ENCODE peak calls at places on chromosomes 12 and 14, in five cellular contexts. T, H, B, X and W are unnamed samples.
A peak's percentile ranks its signal among the peaks of the same experiment; 100 is the strongest.

GRCh38 chr12:40473979-40474378 is 218.3 kb upstream of the CNTN1 start:
- DNase-seq in T (no peak), H (no peak), B (no peak), X (no peak), W (no peak)

GRCh38 chr14:102602421-102603292 is 10.2 kb downstream of the RCOR1 start:
- DNase-seq in T (no peak), H (no peak), B (no peak), X (no peak), W (no peak)

GRCh38 chr14:71130491-71131179 is 223.4 kb downstream of the PCNX1 start:
- DNase-seq in T (no peak), H (peak; percentile 35), B (no peak), X (no peak), W (no peak)

GRCh38 chr12:107730942-107731341 is 30.0 kb downstream of the PRDM4 start:
- DNase-seq in T (no peak), H (no peak), B (no peak), X (no peak), W (no peak)

GRCh38 chr12:109356586-109356985 is 8.9 kb downstream of the MYO1H start:
- DNase-seq in T (no peak), H (no peak), B (no peak), X (no peak), W (no peak)

GRCh38 chr14:98218213-98218612 is 1053.8 kb downstream of the BCL11B start:
- DNase-seq in T (no peak), H (no peak), B (no peak), X (no peak), W (no peak)

GRCh38 chr14:73283592-73284379 is 46.5 kb downstream of the PAPLN start:
- DNase-seq in T (peak; percentile 21), H (no peak), B (no peak), X (no peak), W (no peak)

GRCh38 chr12:56071648-56072047 is 8.3 kb upstream of the ERBB3 start:
- DNase-seq in T (peak; percentile 24), H (no peak), B (no peak), X (no peak), W (no peak)

GRCh38 chr14:67619446-67620216 is at the start of gene ARG2:
- DNase-seq in T (peak; percentile 95), H (peak; percentile 85), B (peak; percentile 98), X (peak; percentile 96), W (peak; percentile 74)
- H3K4me3 ChIP-seq in T (peak within 1 kb of the TSS; percentile 82), H (peak within 1 kb of the TSS; percentile 70), B (peak within 1 kb of the TSS; percentile 42), X (peak within 1 kb of the TSS; percentile 76), W (peak within 1 kb of the TSS; percentile 65)

DNA sequence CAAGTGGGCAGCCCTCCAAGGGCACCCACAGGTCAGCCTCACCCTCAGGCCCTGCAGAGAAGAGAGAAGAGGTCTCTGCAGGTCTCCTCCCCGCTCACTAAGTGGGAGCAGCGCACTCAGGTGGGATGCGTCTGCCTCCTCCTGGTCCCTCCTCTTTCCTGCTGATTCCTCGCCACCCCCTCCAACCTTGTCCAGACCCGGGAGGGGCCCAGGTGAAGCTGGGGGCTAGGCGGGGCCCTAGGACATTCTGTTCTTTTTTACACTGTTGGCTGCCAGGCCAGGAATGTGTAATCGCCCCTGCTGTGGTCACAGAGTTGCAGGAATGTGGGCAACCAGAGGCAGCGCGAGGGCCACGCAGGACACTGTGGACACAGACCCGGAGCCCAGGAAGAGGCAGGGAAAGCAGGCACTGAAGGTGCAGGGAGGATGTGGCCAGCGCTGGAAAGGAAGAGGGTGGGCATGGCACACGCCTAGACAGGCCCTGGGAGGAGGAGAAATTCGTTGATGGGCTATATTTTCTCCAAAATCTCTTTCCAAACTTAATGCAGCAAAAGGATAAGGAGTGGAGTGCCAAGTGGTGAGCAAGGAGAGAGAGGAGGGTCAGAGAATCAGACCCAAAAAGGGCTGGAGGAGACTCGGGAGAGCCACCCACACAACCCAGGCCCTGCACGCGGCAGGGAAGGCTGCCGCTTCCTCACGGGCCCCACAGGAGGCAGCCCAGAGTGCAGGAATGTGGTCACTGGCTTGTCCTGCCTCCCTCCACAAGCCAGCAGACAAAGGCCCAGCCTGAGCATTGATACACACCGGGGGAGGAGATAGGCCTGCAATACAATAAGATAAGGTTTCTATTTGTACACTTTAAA is 947 bp upstream of the SCNN1A start:
- DNase-seq in T (peak; percentile 71), H (no peak), B (peak; percentile 73), X (no peak), W (no peak)
- H3K4me3 ChIP-seq in T (peak overlapping the region; percentile 63), H (no peak overlapping the region), B (no peak overlapping the region), X (no peak overlapping the region), W (peak overlapping the region; percentile 21)

GRCh38 chr12:69161835-69162234 is 77.5 kb upstream of the CPSF6 start:
- DNase-seq in T (peak; percentile 38), H (no peak), B (no peak), X (peak; percentile 30), W (peak; percentile 69)

GRCh38 chr12:69151254-69151751 is 88.1 kb upstream of the CPSF6 start:
- DNase-seq in T (peak; percentile 91), H (no peak), B (no peak), X (no peak), W (no peak)

GRCh38 chr12:69154585-69155363 is 84.6 kb upstream of the CPSF6 start:
- DNase-seq in T (peak; percentile 90), H (peak; percentile 84), B (peak; percentile 72), X (peak; percentile 65), W (peak; percentile 76)

GRCh38 chr12:69157023-69157655 is 82.2 kb upstream of the CPSF6 start:
- DNase-seq in T (peak; percentile 92), H (peak; percentile 91), B (peak; percentile 92), X (peak; percentile 77), W (peak; percentile 85)
- H3K4me3 ChIP-seq in T (no peak overlapping the region), H (peak overlapping the region; percentile 21), B (no peak overlapping the region), X (peak overlapping the region; percentile 62), W (peak overlapping the region; percentile 37)

GRCh38 chr12:122887817-122888212 is 8.1 kb downstream of the VPS37B start:
- DNase-seq in T (no peak), H (no peak), B (no peak), X (no peak), W (peak; percentile 56)
- H3K4me3 ChIP-seq in T (no peak overlapping the region), H (peak overlapping the region; percentile 52), B (no peak overlapping the region), X (peak overlapping the region; percentile 69), W (peak overlapping the region; percentile 45)

GRCh38 chr12:132449565-132450390 is 40.2 kb upstream of the FBRSL1 start:
- DNase-seq in T (no peak), H (no peak), B (no peak), X (no peak), W (no peak)
- H3K4me3 ChIP-seq in T (no peak overlapping the region), H (no peak overlapping the region), B (no peak overlapping the region), X (peak overlapping the region; percentile 24), W (no peak overlapping the region)